ENCODE peak calls at places on chromosomes 6 and 20, in four cellular contexts. D is hepatocyte, X is astrocyte, V is GM12878. T is an unnamed sample. For H3K9me3, the result is how much of the 10 kb centered on the place peaks cover.

GRCh38 chr20:56430471-56430870 is 18.4 kb downstream of the CASS4 start:
- DNase-seq in X (no peak), V (no peak), D (no peak), T (peak)

GRCh38 chr6:7201732-7202541 is 94.2 kb downstream of the RREB1 start:
- DNase-seq in X (no peak), D (no peak), V (peak), T (no peak)

GRCh38 chr6:38715016-38715809 is at the start of gene DNAH8:
- DNase-seq in X (no peak), V (no peak), D (no peak), T (no peak)

GRCh38 chr20:36736451-36737182 is 9.3 kb downstream of the NDRG3 start:
- DNase-seq in D (no peak), X (no peak), V (no peak), T (no peak)

GRCh38 chr6:43105538-43106218 is 29.6 kb downstream of the PTK7 start:
- DNase-seq in V (no peak), X (no peak), D (no peak), T (no peak)

GRCh38 chr20:47360207-47360488 is 3.6 kb upstream of the ZMYND8 start:
- DNase-seq in X (no peak), V (no peak), D (peak), T (peak)

GRCh38 chr20:36384022-36384619 is 78.0 kb downstream of the DLGAP4 start:
- DNase-seq in X (peak), D (peak), V (no peak), T (peak)

GRCh38 chr6:19999319-20000191 is 162.4 kb downstream of the ID4 start:
- DNase-seq in D (no peak), X (no peak), V (peak), T (no peak)

GRCh38 chr6:169370054-169370453 is 116.4 kb upstream of the THBS2 start:
- DNase-seq in X (peak), D (no peak), V (no peak), T (peak)

GRCh38 chr6:148037496-148037895 is 305.1 kb upstream of the SASH1 start:
- DNase-seq in X (peak), V (no peak), D (no peak), T (peak)

GRCh38 chr6:106511274-106512047 is 117.8 kb downstream of the RTN4IP1 start:
- DNase-seq in D (peak), X (peak), V (no peak), T (peak)

GRCh38 chr6:121435444-121436069 is at the start of gene GJA1:
- DNase-seq in V (no peak), X (peak), D (peak), T (peak)

GRCh38 chr6:53679446-53679933 is 13.9 kb upstream of the KLHL31 start:
- DNase-seq in D (peak), V (no peak), X (peak), T (peak)

GRCh38 chr6:44567406-44567805 is 179.9 kb downstream of the CDC5L start:
- DNase-seq in V (no peak), X (peak), D (no peak), T (no peak)

GRCh38 chr6:1315201-1315559 is 3.3 kb downstream of the FOXQ1 start:
- DNase-seq in V (no peak), X (no peak), D (no peak), T (no peak)

GRCh38 chr6:1318036-1318435 is 6.1 kb downstream of the FOXQ1 start:
- DNase-seq in X (no peak), V (no peak), D (no peak), T (no peak)

GRCh38 chr6:1315560-1316386 is 3.9 kb downstream of the FOXQ1 start:
- DNase-seq in X (no peak), D (no peak), V (no peak), T (no peak)

GRCh38 chr6:1317302-1317815 is 5.5 kb downstream of the FOXQ1 start:
- DNase-seq in V (no peak), X (no peak), D (no peak), T (no peak)

DNA sequence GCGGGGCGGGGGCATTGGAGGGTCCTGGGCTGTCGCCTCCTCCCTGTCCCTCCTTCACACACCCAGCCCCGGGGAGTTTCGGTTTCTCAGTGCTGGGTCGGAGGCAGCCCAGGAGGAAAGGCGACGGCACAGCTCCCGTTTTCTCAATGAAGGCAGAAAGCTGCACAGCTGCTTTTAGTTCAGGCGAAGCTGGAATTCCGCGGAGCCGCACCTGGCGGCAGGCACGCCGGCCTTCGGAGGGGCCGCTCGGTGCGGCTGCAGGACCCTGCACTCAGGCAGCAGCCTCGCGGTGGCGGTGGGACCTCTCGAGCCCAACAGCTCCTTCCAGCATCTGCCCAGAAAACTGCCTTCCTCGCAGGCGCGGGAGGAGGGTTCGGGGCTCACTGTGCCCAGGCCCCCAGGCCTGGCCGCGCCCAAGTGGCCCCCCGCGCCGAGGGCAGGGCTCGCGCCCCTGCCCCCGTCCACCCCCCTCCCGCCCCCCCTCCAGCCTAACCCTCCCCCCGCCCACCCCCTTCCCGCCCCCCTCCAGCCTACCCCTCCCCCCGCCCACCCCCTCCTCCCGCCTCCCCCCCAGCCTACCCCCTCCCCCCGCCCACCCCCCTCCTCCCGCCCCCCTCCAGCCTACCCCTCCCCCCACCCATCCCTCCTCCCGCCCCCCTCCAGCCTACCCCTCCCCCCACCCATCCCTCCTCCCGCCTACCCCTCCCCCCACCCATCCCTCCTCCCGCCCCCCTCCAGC is 4.8 kb downstream of the FOXQ1 start:
- DNase-seq in D (peak), V (peak), X (no peak), T (no peak)
- H2AFZ ChIP-seq in D (peak), V (no peak), X (peak), T (peak)

GRCh38 chr6:136982928-136983327 is 60.8 kb downstream of the SLC35D3 start:
- DNase-seq in X (no peak), V (no peak), D (no peak), T (no peak)

GRCh38 chr6:136977075-136977474 is 55.0 kb downstream of the SLC35D3 start:
- DNase-seq in D (no peak), X (no peak), V (no peak), T (no peak)

GRCh38 chr6:136979206-136979605 is 57.1 kb downstream of the SLC35D3 start:
- DNase-seq in X (no peak), D (no peak), V (no peak), T (no peak)

GRCh38 chr6:136983692-136984091 is 61.1 kb downstream of the IL20RA start:
- DNase-seq in D (no peak), X (no peak), V (no peak), T (no peak)

DNA sequence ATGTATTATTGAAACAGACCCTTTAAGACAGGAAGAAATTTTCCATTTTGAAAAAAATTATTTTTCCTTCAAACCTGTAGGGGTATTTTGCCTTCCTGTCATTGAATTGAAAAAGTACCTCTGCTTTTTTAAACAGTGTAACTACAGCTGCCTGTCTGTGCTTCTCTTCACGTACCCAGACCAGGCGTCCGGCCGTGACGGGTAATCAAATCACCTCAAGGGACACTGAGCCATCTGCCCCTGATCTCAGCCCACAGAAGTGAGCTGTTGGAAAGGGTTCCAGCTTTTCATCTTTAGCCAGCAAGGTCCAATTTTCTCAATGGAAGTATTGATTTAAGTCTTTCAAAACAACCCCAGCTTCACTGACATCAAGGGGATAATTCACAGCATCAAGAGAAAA is 58.0 kb downstream of the SLC35D3 start:
- DNase-seq in X (no peak), D (no peak), V (no peak), T (no peak)
- H3K4me2 ChIP-seq in X (no peak), D (no peak), V (no peak), T (no peak)

GRCh38 chr6:117674503-117674902 is 766 bp upstream of the NUS1 start:
- DNase-seq in V (no peak), D (no peak), X (no peak), T (no peak)
- H3K9me3 ChIP-seq in V (under half), D (under half), X (under half), T (under half)

DNA sequence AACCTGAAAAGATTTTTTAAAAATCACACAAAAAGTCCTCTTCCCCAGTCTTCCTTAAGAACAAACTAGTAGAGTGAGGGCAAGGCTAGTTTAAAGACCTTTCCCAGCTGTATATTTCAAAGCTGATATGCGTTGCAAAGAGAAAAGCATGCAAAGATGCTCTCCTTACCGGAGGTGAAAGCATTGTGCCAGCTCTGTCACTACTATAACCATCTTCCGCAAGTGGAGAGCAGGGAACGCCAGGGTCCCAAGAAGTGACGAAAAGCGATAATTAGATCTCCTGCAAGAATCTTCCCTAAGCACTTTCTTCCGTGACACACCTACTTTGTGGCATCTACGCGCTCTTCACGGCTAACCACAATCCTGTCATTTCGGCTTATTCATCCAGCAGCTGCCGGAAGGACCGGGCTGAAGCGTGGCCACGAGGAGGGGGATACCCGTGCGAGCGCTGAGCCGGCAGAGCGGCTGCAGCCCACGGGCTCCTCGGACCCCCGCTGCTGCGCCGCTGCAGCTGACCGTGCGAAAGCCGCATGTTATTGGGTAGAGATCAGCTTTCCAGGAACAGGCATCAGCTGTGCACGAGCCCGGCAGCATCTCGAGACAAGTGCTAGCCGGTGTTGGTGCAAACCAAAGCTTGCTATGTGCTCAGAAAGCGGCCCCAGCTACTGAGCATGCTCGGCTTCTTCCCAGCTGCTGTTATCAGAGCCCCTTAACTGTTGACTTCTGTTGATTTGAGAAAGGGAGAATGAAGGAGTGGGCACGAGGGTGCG is 57.2 kb upstream of the ARHGAP18 start:
- DNase-seq in D (peak), X (peak), V (no peak), T (peak)
- H2AFZ ChIP-seq in D (peak), X (peak), V (peak), T (peak)

GRCh38 chr6:24854077-24854670 is 55.5 kb upstream of the ARMH2 start:
- DNase-seq in V (no peak), X (no peak), D (no peak), T (no peak)

GRCh38 chr6:24858154-24858801 is 59.6 kb upstream of the ARMH2 start:
- DNase-seq in X (no peak), D (no peak), V (peak), T (no peak)

GRCh38 chr6:24856246-24856599 is 57.5 kb upstream of the ARMH2 start:
- DNase-seq in D (no peak), V (no peak), X (no peak), T (no peak)

GRCh38 chr6:24856954-24857670 is 58.4 kb upstream of the ARMH2 start:
- DNase-seq in V (no peak), X (no peak), D (no peak), T (no peak)

DNA sequence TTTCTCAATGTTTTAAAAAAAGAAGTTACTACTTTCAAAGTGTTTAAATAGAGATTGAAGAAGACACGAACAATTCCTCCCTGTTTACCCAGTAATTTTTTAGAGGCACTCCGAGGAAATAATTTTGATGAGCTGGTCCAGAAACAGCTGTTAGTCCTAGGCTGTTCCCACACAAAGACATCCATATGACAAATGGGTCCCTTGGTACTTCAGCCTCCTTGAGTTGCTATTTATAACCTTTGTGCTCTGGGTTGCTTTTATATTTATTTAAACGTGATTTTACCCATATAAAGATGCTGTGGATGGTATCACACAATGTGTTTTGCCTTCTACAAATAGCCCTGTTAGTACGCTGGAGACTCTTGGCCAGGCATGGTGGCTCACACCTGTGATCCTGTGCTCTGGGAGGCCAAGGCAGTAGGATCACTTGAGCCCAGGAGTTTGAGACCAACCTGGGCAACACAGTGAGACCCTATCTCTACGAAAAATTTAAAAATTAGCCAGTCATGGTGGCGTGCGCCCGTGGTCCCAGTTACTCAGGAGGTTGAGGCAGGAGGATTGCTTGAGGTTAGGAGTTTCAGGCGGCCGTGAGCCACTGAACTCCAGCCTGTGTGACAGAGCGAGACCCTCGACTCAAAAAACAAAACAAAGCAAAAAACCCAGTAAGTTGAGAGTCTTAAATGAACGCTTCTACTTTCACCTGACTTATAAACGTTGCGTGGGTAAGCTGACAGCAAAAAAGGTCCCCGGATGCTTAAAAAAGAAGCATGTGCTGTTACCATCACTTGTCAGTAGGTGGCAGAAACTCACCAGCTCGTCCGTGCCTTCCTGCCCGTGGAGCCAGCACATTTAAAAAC is 56.9 kb upstream of the ARMH2 start:
- DNase-seq in X (peak), V (peak), D (peak), T (peak)
- H3K4me2 ChIP-seq in X (peak), V (no peak), D (no peak), T (peak)

GRCh38 chr20:10509411-10509810 is 74.3 kb downstream of the SLX4IP start:
- DNase-seq in X (no peak), D (no peak), V (no peak), T (no peak)

GRCh38 chr20:10507052-10507451 is 71.9 kb downstream of the SLX4IP start:
- DNase-seq in V (no peak), D (no peak), X (no peak), T (no peak)

GRCh38 chr20:10510216-10510615 is 75.1 kb downstream of the SLX4IP start:
- DNase-seq in V (no peak), D (no peak), X (no peak), T (no peak)

GRCh38 chr20:10508060-10508459 is 73.0 kb downstream of the SLX4IP start:
- DNase-seq in D (peak), V (no peak), X (peak), T (no peak)

GRCh38 chr20:10508468-10509251 is 73.6 kb downstream of the SLX4IP start:
- DNase-seq in D (peak), V (no peak), X (peak), T (peak)
- H3K9me3 ChIP-seq in D (under half), V (under half), X (under half), T (under half)